ENCODE peak calls at places on chromosomes 4 and X, in four cellular contexts. O is fibroblast of the aortic adventitia, M is MCF 10A, X is H1. K is an unnamed sample.
A peak's percentile ranks its signal among the peaks of the same experiment; 100 is the strongest.

GRCh38 chr4:116180056-116180690 is 905.2 kb downstream of the TRAM1L1 start:
- DNase-seq in O (no peak), M (peak; percentile 46), X (no peak), K (peak; percentile 0)

GRCh38 chr4:89273741-89274141 is 33.9 kb downstream of the GPRIN3 start:
- DNase-seq in O (no peak), M (peak; percentile 56), X (no peak), K (no peak)

GRCh38 chr4:61406677-61407076 is 206.6 kb downstream of the ADGRL3 start:
- DNase-seq in O (no peak), M (no peak), X (no peak), K (no peak)

GRCh38 chrX:16487620-16488380 is 162.2 kb upstream of the S100G start:
- DNase-seq in O (no peak), M (no peak), X (no peak), K (peak; percentile 44)

GRCh38 chrX:14030248-14030592 is 528 bp upstream of the GEMIN8 start:
- DNase-seq in O (peak; percentile 54), M (peak; percentile 29), X (no peak), K (peak; percentile 69)

GRCh38 chr4:154490261-154490588 is 1.4 kb downstream of the DCHS2 start:
- DNase-seq in O (no peak), M (no peak), X (no peak), K (no peak)

GRCh38 chrX:70087857-70088256 is 25.6 kb downstream of the OTUD6A start:
- DNase-seq in O (peak; percentile 70), M (peak; percentile 33), X (no peak), K (peak; percentile 19)

GRCh38 chr4:73718375-73719373 is 21.7 kb upstream of the CXCL8 start:
- DNase-seq in O (peak; percentile 27), M (no peak), X (no peak), K (peak; percentile 47)

GRCh38 chrX:12956704-12957541 is 18.0 kb upstream of the TMSB4X start:
- DNase-seq in O (peak; percentile 43), M (peak; percentile 70), X (no peak), K (no peak)

GRCh38 chr4:162229670-162230069 is 65.9 kb upstream of the FSTL5 start:
- DNase-seq in O (no peak), M (peak; percentile 46), X (no peak), K (no peak)

GRCh38 chrX:57156397-57157049 is 19.3 kb upstream of the SPIN2A start:
- DNase-seq in O (peak; percentile 50), M (peak; percentile 51), X (peak; percentile 48), K (peak; percentile 28)
- TF ChIP-seq CTCF in O (peak; percentile 50), M (peak; percentile 37), X (peak; percentile 66), K (peak; percentile 20)

DNA sequence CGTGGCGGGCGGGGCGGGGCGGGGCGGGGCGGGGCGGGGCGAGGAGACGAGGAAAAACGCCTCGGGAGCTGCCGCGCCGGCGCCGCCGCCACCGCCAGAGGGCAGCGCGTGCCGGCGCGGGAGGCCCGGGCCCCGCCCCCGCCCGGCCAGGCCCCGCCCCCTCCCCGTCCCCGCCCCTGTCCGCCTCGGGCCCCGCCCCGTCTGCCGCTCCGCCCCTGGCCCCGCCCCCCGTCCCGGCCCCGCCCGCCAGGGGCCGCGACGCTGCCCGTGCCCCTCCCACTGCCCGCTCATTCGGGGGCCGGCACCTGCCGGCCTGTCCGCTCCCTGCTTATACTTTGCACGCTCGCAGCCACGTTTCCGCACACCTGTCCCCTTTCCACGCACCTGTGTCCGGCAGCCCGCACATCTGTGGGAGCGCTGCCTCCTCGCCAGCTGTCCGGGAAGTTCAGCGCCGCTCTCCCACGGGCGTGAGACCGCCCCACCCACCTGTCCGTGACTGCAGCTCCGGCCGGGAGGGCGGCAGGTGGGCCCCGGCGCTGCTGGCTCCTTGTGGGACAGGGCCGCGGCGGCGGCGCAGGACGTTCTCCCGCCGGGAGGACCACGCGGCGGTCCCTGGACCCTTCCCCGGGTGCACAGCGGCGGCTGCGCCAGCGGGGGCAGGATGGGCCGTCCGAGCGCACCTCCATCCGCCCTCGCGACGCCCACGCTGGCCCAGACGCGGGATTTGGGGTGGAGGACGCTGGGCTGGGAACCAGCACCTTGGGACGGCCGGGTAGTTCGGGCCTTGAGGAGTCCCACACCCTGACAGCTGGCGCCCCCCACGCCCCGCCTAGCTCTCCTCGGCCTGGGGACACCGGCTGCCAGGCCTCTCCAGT is 1.5 kb upstream of the FGFRL1 start:
- DNase-seq in O (peak; percentile 41), M (peak; percentile 56), X (peak; percentile 84), K (peak; percentile 33)
- TF ChIP-seq CTCF in O (peak; percentile 40), M (peak; percentile 6), X (peak; percentile 5), K (no peak)

DNA sequence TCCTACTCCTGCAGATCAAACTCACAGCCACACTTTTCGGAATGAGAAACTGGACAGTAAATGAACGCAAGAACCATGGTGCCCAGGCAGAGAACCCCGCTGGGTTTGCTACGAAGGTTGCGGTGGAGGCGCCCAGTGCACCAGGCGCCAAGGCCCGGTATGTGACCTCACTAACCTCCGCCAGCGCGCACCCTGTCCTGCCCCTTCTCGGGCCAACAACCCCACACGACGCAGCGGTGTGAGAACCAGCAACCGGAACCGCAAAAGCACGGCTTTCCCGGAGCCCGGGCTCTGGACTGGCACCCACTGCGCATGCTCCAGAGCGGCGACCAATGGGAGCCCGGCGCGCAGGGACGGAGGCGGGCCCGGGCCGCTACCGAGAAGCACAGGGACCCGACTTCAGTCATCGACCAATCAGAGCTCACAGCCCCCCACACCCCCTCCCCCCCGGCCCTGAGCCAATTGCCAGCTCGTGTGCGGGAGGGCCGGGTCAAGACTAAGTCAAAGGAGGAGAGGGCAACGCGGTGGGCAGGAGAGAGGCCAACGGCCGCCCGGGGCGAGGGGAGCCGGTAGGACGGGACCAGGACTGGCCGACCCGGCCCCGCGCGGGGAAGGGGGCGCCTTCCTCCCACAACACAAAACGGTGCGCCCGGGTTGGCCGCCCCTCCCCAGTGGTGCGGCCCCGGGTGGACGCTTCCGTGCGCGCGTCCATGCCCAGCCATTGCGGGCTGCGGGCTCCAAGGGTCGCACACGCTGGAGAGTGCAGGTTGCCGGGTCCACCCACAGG is 7.3 kb upstream of the WAS start:
- DNase-seq in O (peak; percentile 75), M (peak; percentile 85), X (peak; percentile 83), K (peak; percentile 77)
- TF ChIP-seq CTCF in O (no peak), M (no peak), X (no peak), K (no peak)

DNA sequence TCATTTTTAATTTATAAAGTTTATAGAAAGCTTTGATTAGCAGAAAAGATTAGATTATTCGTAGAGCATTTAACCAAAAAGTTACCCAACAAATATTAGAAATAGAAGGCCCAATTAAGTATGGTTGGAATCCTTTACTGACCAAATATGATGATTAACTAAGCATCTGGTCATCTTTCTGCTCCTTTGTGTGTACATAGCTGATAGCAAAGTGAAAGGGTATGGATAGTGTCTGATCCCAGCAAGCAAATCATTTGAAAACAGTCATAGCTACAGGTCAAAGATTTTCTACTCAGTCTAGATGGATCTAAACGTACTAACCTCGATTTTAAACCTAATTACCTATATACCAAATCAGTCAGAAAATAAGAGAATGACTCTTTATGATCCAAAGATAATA is 7.3 kb upstream of the MAB21L2 start:
- DNase-seq in O (no peak), M (no peak), X (no peak), K (no peak)
- TF ChIP-seq CTCF in O (no peak), M (no peak), X (no peak), K (no peak)

GRCh38 chrX:40314070-40314469 is 216.3 kb upstream of the BCOR start:
- DNase-seq in O (no peak), M (no peak), X (peak; percentile 45), K (no peak)
- TF ChIP-seq CTCF in O (no peak), M (no peak), X (peak; percentile 47), K (no peak)

GRCh38 chrX:42289492-42290385 is 366.4 kb upstream of the CASK start:
- DNase-seq in O (no peak), M (no peak), X (no peak), K (no peak)

GRCh38 chrX:42290608-42291007 is 367.3 kb upstream of the CASK start:
- DNase-seq in O (peak; percentile 2), M (peak; percentile 31), X (no peak), K (peak; percentile 6)
- TF ChIP-seq CTCF in O (peak; percentile 14), M (peak; percentile 16), X (peak; percentile 35), K (peak; percentile 20)

GRCh38 chr4:46886711-46887110 is 22.3 kb downstream of the COX7B2 start:
- DNase-seq in O (peak; percentile 13), M (peak; percentile 29), X (no peak), K (peak; percentile 6)
- TF ChIP-seq CTCF in O (peak; percentile 39), M (peak; percentile 28), X (no peak), K (peak; percentile 20)

GRCh38 chr4:80594696-80595095 is 259.2 kb downstream of the CFAP299 start:
- DNase-seq in O (peak; percentile 6), M (no peak), X (no peak), K (no peak)

GRCh38 chr4:80587861-80588385 is 252.4 kb downstream of the CFAP299 start:
- DNase-seq in O (no peak), M (no peak), X (no peak), K (no peak)

DNA sequence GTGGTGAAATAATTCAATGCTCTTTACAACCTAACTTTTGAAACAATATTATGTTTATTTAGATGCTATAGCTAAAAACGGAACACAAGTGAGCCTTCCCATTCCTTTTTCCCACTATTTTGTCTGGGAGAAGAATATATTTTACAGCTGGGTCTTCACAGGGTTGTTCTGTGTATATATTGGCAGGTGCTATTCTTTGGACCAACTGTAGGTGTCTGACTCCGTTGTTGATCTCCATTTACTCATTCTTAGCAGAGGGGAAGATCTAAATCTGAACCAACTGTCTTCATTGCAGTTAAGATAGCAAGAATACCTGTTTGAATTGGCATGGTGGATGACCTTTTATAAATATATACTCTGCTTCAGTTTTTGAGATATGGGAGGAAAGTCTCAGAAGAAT is 257.4 kb downstream of the CFAP299 start:
- DNase-seq in O (no peak), M (peak; percentile 14), X (no peak), K (no peak)
- TF ChIP-seq CTCF in O (peak; percentile 9), M (no peak), X (no peak), K (no peak)